ENCODE peak calls at places on chromosomes 5 and 9, in five cellular contexts. B is KBM-7, F is cardiac muscle cell, N is ELF-1, K is right atrium auricular region. G is an unnamed sample.

GRCh38 chr5:133642153-133642552 is 29.8 kb upstream of the FSTL4 start:
- DNase-seq in F (no peak), B (no peak), K (no peak), N (no peak), G (no peak)

GRCh38 chr9:1718836-1719235 is 296.3 kb upstream of the SMARCA2 start:
- DNase-seq in B (no peak), K (no peak), F (no peak), N (no peak), G (no peak)

GRCh38 chr9:34310205-34310604 is 18.9 kb downstream of the KIF24 start:
- DNase-seq in F (no peak), B (no peak), K (no peak), N (no peak), G (no peak)

GRCh38 chr5:155554500-155554899 is 540.9 kb downstream of the KIF4B start:
- DNase-seq in F (no peak), K (no peak), N (no peak), B (no peak), G (no peak)

GRCh38 chr9:133199648-133200321 is 9.3 kb downstream of the OBP2B start:
- DNase-seq in B (no peak), F (no peak), N (no peak), K (no peak), G (no peak)

GRCh38 chr5:93191016-93191415 is 390.0 kb downstream of the NR2F1-AS1 start:
- DNase-seq in N (no peak), F (no peak), K (no peak), B (no peak), G (no peak)

GRCh38 chr9:130185494-130186005 is 13.3 kb downstream of the NCS1 start:
- DNase-seq in N (peak), F (peak), K (no peak), B (no peak), G (no peak)

GRCh38 chr5:124660229-124661093 is 86.0 kb downstream of the ZNF608 start:
- DNase-seq in F (no peak), K (no peak), N (peak), B (no peak), G (peak)

GRCh38 chr9:107489687-107490605 is at the start of gene KLF4:
- DNase-seq in B (peak), K (peak), N (peak), F (peak), G (peak)

GRCh38 chr9:78118742-78119473 is 87.3 kb upstream of the GNAQ start:
- DNase-seq in B (peak), N (no peak), K (no peak), F (no peak), G (no peak)

GRCh38 chr5:142151436-142152382 is 43.1 kb downstream of the NDFIP1 start:
- DNase-seq in N (no peak), F (peak), B (peak), K (peak), G (no peak)

GRCh38 chr5:132204330-132204729 is 23.3 kb downstream of the P4HA2 start:
- DNase-seq in K (no peak), F (no peak), N (no peak), B (no peak), G (no peak)

GRCh38 chr5:156934450-156935211 is 28.4 kb downstream of the TIMD4 start:
- DNase-seq in N (peak), F (peak), K (no peak), B (peak), G (no peak)

GRCh38 chr5:73564644-73565165 is 734 bp downstream of the ANKRA2 start:
- DNase-seq in K (no peak), F (peak), B (peak), N (peak), G (no peak)

GRCh38 chr9:114225534-114226288 is 70.4 kb downstream of the COL27A1 start:
- DNase-seq in K (no peak), F (no peak), N (no peak), B (no peak), G (no peak)

GRCh38 chr5:73786043-73786831 is 160.2 kb downstream of the ARHGEF28 start:
- DNase-seq in K (no peak), F (no peak), N (no peak), B (no peak), G (no peak)

GRCh38 chr9:15430920-15431844 is 8.5 kb downstream of the SNAPC3 start:
- DNase-seq in B (no peak), N (peak), F (no peak), K (no peak), G (no peak)

GRCh38 chr5:38541174-38541724 is 15.2 kb downstream of the LIFR start:
- DNase-seq in N (no peak), F (no peak), B (no peak), K (no peak), G (no peak)

GRCh38 chr5:133670336-133670735 is 58.0 kb upstream of the FSTL4 start:
- DNase-seq in N (no peak), F (no peak), K (no peak), B (no peak), G (no peak)

G was measured in Caco-2.